ENCODE peak calls at places on chromosomes 16 and 17, in ten cellular contexts. A, I, R, N, C, X, P, J, Q and S are unnamed samples.

GRCh38 chr16:1430759-1431496 is at the start of gene PERCC1:
- DNase-seq in C (no peak), Q (no peak), A (no peak), X (no peak), J (no peak), P (no peak), I (no peak), R (no peak), N (no peak), S (no peak)

GRCh38 chr16:9665851-9666271 is 516.4 kb downstream of the GRIN2A start:
- DNase-seq in A (no peak), X (peak; percentile 43), N (no peak), R (no peak), P (no peak), C (no peak), I (no peak), J (no peak), Q (no peak), S (no peak)

GRCh38 chr16:1561836-1562235 is 28.4 kb downstream of the TMEM204 start:
- DNase-seq in A (no peak), P (no peak), Q (no peak), R (no peak), C (no peak), J (no peak), X (no peak), I (no peak), N (no peak), S (no peak)

GRCh38 chr17:40648326-40648968 is 829 bp upstream of the SMARCE1 start:
- DNase-seq in C (no peak), N (no peak), R (no peak), Q (peak; percentile 80), P (no peak), J (no peak), X (no peak), I (peak; percentile 19), A (peak; percentile 42), S (peak; percentile 34)

GRCh38 chr17:15109608-15110007 is 155.5 kb downstream of the PMP22 start:
- DNase-seq in A (no peak), J (no peak), I (no peak), Q (no peak), R (no peak), N (no peak), C (no peak), X (no peak), P (no peak), S (no peak)

GRCh38 chr17:37025847-37026533 is 77.2 kb downstream of the AATF start:
- DNase-seq in P (no peak), Q (no peak), N (no peak), J (no peak), A (no peak), R (no peak), C (no peak), I (no peak), X (no peak), S (no peak)

GRCh38 chr16:67481561-67482259 is 753 bp upstream of the ATP6V0D1 start:
- DNase-seq in P (peak; percentile 45), C (no peak), R (peak; percentile 93), Q (no peak), J (peak; percentile 75), A (peak; percentile 60), N (peak; percentile 61), I (peak; percentile 43), X (no peak), S (peak; percentile 56)

GRCh38 chr17:66925811-66926500 is 38.6 kb upstream of the CACNG4 start:
- DNase-seq in R (no peak), P (no peak), Q (no peak), C (no peak), N (no peak), I (no peak), A (no peak), X (no peak), J (no peak), S (no peak)

GRCh38 chr17:50356418-50356817 is 10.5 kb downstream of the XYLT2 start:
- DNase-seq in I (no peak), Q (peak; percentile 76), A (no peak), P (no peak), J (peak; percentile 21), R (no peak), C (no peak), N (no peak), X (no peak), S (no peak)

GRCh38 chr16:9039208-9039607 is 52.2 kb upstream of the HAPSTR1 start:
- DNase-seq in C (peak; percentile 34), R (no peak), Q (no peak), J (no peak), X (no peak), I (peak; percentile 55), N (no peak), P (no peak), A (peak; percentile 30), S (no peak)

GRCh38 chr16:17145029-17145428 is 325.7 kb downstream of the XYLT1 start:
- DNase-seq in A (no peak), I (no peak), X (no peak), R (no peak), C (no peak), N (no peak), Q (no peak), P (no peak), J (no peak), S (no peak)

DNA sequence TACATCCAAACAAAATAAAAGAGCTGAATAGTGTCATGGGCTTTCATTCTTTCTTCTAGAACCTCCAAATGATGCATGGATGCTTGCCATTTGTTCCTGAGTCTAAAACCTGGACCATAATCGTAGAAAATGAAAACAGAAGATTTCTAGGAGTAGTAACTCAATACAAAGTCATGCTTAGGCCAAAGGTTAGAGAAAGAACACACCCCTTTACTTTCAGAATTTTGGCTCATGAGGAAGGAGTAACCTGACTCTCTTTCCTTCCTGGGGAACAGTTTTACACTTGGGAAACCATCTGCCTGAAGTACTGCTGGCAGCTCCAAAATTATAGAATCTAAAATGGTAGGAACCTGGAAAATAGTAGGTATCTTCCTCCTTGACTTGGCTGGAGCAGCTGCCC is 137.2 kb downstream of the SNX11 start:
- DNase-seq in J (no peak), I (no peak), Q (no peak), R (no peak), X (no peak), C (no peak), A (peak; percentile 36), N (no peak), P (no peak), S (no peak)
- H3K27ac ChIP-seq in J (no peak overlapping the region), I (no peak overlapping the region), Q (no peak overlapping the region), R (no peak overlapping the region), X (no peak overlapping the region), C (no peak overlapping the region), A (peak overlapping the region; percentile 52), N (no peak overlapping the region), P (no peak overlapping the region), S (no peak overlapping the region)

DNA sequence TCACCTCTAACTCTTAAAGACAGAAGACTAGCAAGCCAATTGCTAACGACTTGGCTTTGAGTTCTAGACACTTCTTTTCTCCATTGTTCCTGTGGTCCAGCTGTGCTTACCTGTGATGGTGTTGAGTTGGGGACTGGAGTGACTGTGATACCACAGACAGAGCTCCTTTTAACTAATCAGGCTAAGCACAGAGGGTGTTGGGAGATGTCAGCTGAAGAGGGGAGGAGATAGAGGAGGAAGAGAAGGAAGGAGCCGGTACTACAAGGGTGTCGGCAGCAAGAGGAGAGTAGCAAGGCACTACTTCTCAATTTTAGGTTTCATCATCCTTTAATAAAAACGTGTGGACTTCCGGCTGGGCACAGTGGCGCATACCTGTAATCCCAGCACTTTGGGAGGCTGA is 5.1 kb upstream of the MYO1D start:
- DNase-seq in R (no peak), C (no peak), N (no peak), X (no peak), Q (no peak), A (no peak), P (no peak), I (no peak), J (no peak), S (no peak)
- H3K27ac ChIP-seq in R (no peak overlapping the region), C (no peak overlapping the region), N (no peak overlapping the region), X (no peak overlapping the region), Q (no peak overlapping the region), A (peak overlapping the region; percentile 5), P (no peak overlapping the region), I (no peak overlapping the region), J (no peak overlapping the region), S (no peak overlapping the region)

DNA sequence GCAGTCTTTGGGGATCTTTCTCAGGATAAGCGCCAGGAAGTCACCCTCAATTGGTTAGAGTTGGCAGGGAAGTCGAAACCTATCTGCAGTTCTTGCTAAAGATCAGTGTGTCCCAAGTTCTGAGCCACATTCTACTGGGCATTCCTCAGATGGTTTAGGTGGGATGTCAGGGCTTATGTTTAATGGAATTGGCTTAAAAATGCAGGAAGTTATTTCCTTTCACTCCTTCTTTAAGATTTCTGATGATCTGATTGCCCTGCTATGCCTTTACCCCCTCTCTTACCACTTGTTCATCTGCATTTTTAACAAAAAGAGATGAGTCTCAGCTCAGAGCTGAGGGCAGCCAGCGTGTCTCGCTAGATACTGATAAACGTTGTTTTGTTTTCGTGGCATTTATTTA is 30.8 kb downstream of the FOXL1 start:
- DNase-seq in I (peak; percentile 94), C (no peak), Q (no peak), A (peak; percentile 86), X (no peak), P (no peak), R (no peak), J (no peak), N (no peak), S (no peak)
- H3K27ac ChIP-seq in I (peak overlapping the region; percentile 92), C (no peak overlapping the region), Q (peak overlapping the region; percentile 57), A (peak overlapping the region; percentile 81), X (no peak overlapping the region), P (no peak overlapping the region), R (no peak overlapping the region), J (no peak overlapping the region), N (no peak overlapping the region), S (no peak overlapping the region)

GRCh38 chr17:45985447-45985846 is 13.6 kb upstream of the STH start:
- DNase-seq in J (no peak), N (no peak), R (no peak), C (no peak), Q (peak; percentile 14), X (no peak), A (no peak), I (no peak), P (no peak), S (no peak)

GRCh38 chr17:45984368-45984767 is 14.7 kb upstream of the STH start:
- DNase-seq in I (no peak), C (no peak), N (no peak), Q (peak; percentile 59), P (no peak), X (no peak), R (no peak), J (no peak), A (no peak), S (no peak)

GRCh38 chr17:45983614-45984310 is 15.3 kb upstream of the STH start:
- DNase-seq in R (no peak), N (no peak), X (no peak), A (no peak), C (no peak), J (no peak), P (no peak), I (no peak), Q (peak; percentile 72), S (no peak)

GRCh38 chr17:45987706-45988105 is 11.3 kb upstream of the STH start:
- DNase-seq in J (no peak), A (no peak), P (no peak), C (no peak), Q (peak; percentile 54), R (no peak), X (no peak), I (no peak), N (no peak), S (no peak)

DNA sequence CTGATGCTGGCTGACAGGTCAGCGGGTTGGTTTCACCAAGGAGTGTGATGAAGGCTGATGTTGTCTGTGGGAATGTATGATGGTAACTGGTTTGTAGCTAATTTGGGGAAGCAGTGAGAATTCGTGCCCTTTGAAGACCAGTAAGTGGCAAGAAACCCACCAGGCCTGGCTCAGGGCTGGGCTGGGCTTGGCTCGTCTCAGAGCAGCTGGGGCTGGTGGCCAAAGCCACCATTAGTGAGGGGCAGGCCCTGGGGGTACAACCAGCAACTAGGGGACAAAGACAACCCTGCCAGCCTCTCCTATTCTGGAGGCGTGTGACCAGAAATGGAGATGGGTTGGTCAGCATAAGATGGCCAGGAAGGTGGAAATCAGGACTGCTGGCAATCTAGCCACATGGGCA is 13.0 kb upstream of the STH start:
- DNase-seq in P (no peak), N (no peak), R (no peak), X (no peak), C (no peak), J (no peak), Q (no peak), A (no peak), I (no peak), S (no peak)
- H3K27ac ChIP-seq in P (no peak overlapping the region), N (no peak overlapping the region), R (no peak overlapping the region), X (no peak overlapping the region), C (no peak overlapping the region), J (no peak overlapping the region), Q (no peak overlapping the region), A (no peak overlapping the region), I (no peak overlapping the region), S (peak overlapping the region; percentile 61)